ENCODE peak calls at places on chromosomes 5 and 9, in ten cellular contexts. Y is substantia nigra; P is EL; G is CD4-positive, CD25-positive, alpha-beta regulatory T cell; C is astrocyte of the spinal cord; Q is AG08395; Z is foreskin fibroblast; O is heart left ventricle; T is NCI-H460; F is stimulated activated CD4-positive, alpha-beta T cell treated with anti-CD3 and anti-CD28 coated beads, Interleukin-2, amount 100 ng/mL, for 4 hours. I is an unnamed sample.

GRCh38 chr5:33330992-33331391 is 109.8 kb upstream of the TARS1 start:
- DNase-seq in G (no peak), Q (no peak), Y (no peak), C (no peak), T (no peak), Z (no peak), P (no peak), O (no peak), F (no peak), I (no peak)

GRCh38 chr5:119578937-119579336 is 50.4 kb upstream of the FAM170A start:
- DNase-seq in C (no peak), P (peak), T (peak), Z (peak), G (peak), Y (no peak), Q (no peak), O (no peak), F (no peak), I (peak)

GRCh38 chr9:113042884-113043657 is 13.5 kb downstream of the ZFP37 start:
- DNase-seq in C (peak), Z (peak), G (no peak), P (no peak), O (no peak), T (no peak), F (no peak), Q (no peak), Y (no peak), I (no peak)

GRCh38 chr5:38468202-38468656 is 88.2 kb downstream of the LIFR start:
- DNase-seq in T (peak), Z (peak), Y (no peak), P (peak), Q (peak), O (no peak), G (no peak), C (peak), F (no peak), I (peak)

GRCh38 chr5:152406082-152406481 is 1.0 kb upstream of the NMUR2 start:
- DNase-seq in P (no peak), F (no peak), Y (no peak), T (no peak), C (no peak), Q (no peak), G (no peak), Z (no peak), O (no peak), I (no peak)

GRCh38 chr5:1507457-1507856 is 16.3 kb downstream of the LPCAT1 start:
- DNase-seq in Y (no peak), T (no peak), P (no peak), Q (no peak), G (no peak), Z (no peak), F (no peak), C (no peak), O (peak), I (no peak)

GRCh38 chr5:148855249-148856008 is 29.0 kb downstream of the ADRB2 start:
- DNase-seq in G (no peak), Y (no peak), Z (peak), Q (no peak), O (no peak), T (no peak), F (no peak), C (no peak), P (no peak), I (no peak)

GRCh38 chr9:133137451-133138231 is 16.6 kb upstream of the RALGDS start:
- DNase-seq in Y (peak), P (no peak), O (peak), Q (no peak), T (no peak), G (peak), Z (no peak), F (no peak), C (no peak), I (no peak)

GRCh38 chr5:63648376-63648775 is 313.9 kb downstream of the HTR1A start:
- DNase-seq in G (no peak), O (no peak), Q (no peak), P (no peak), Z (no peak), T (no peak), F (no peak), C (no peak), Y (no peak), I (no peak)

GRCh38 chr5:138898742-138899141 is 23.6 kb upstream of the LRRTM2 start:
- DNase-seq in Y (no peak), F (no peak), G (no peak), Q (no peak), T (no peak), C (no peak), P (no peak), O (no peak), Z (no peak), I (no peak)

GRCh38 chr9:77005216-77005615 is 14.2 kb upstream of the FOXB2 start:
- DNase-seq in Z (peak), Q (no peak), F (no peak), Y (no peak), O (no peak), C (no peak), P (no peak), G (no peak), T (no peak), I (no peak)

GRCh38 chr9:38309324-38310195 is 82.9 kb upstream of the ALDH1B1 start:
- DNase-seq in G (no peak), Q (peak), Y (no peak), F (no peak), O (no peak), C (peak), Z (peak), T (no peak), P (peak), I (no peak)

GRCh38 chr9:72464819-72465218 is 56.6 kb upstream of the TMC1 start:
- DNase-seq in Q (no peak), O (no peak), Y (no peak), Z (no peak), F (no peak), C (no peak), G (no peak), P (no peak), T (no peak), I (peak)

GRCh38 chr5:14268236-14268701 is 125.1 kb downstream of the TRIO start:
- DNase-seq in O (no peak), T (peak), Z (peak), C (peak), P (peak), G (no peak), Y (no peak), F (no peak), Q (peak), I (peak)

GRCh38 chr5:157459715-157460599 is at the start of gene NIPAL4:
- DNase-seq in P (peak), T (no peak), Y (no peak), Z (peak), C (no peak), O (no peak), F (peak), Q (no peak), G (peak), I (no peak)

GRCh38 chr5:4189317-4189716 is 593.7 kb downstream of the IRX1 start:
- DNase-seq in G (peak), Q (no peak), O (no peak), Z (no peak), C (no peak), F (no peak), T (no peak), P (no peak), Y (no peak), I (no peak)

GRCh38 chr5:156149203-156149602 is 177.8 kb upstream of the SGCD start:
- DNase-seq in F (no peak), C (no peak), T (no peak), O (no peak), P (no peak), Q (no peak), Z (peak), G (no peak), Y (no peak), I (no peak)

GRCh38 chr9:34522971-34523797 is at the start of gene ENHO:
- DNase-seq in O (peak), C (peak), F (peak), Z (peak), Y (peak), P (peak), G (peak), Q (peak), T (peak), I (peak)

GRCh38 chr9:78676623-78677022 is 379.7 kb downstream of the PSAT1 start:
- DNase-seq in F (no peak), Z (peak), P (peak), O (no peak), G (no peak), Y (no peak), T (no peak), Q (peak), C (peak), I (no peak)